ENCODE peak calls at places on chromosomes 3 and 15, in nine cellular contexts. U, A, V, Z, L, S, X, B and N are unnamed samples.

GRCh38 chr3:138625707-138626365 is 17.3 kb downstream of the FAIM start:
- DNase-seq in B (peak; percentile 32), L (no peak), U (no peak), V (no peak), S (no peak), A (peak; percentile 50), Z (peak; percentile 58), X (no peak), N (peak; percentile 95)

GRCh38 chr3:188331166-188331565 is 177.2 kb downstream of the LPP start:
- DNase-seq in U (no peak), B (no peak), V (no peak), X (no peak), Z (no peak), S (no peak), A (no peak), L (no peak), N (no peak)

GRCh38 chr3:182303169-182303568 is 490.1 kb upstream of the ATP11B start:
- DNase-seq in B (no peak), V (no peak), U (no peak), L (no peak), A (no peak), S (no peak), X (no peak), Z (no peak), N (no peak)

GRCh38 chr3:149576071-149576564 is 81.7 kb downstream of the WWTR1 start:
- DNase-seq in S (no peak), L (peak; percentile 62), X (no peak), B (peak; percentile 91), U (no peak), Z (peak; percentile 99), A (peak; percentile 91), V (no peak), N (peak; percentile 100)

GRCh38 chr3:39213613-39214012 is 21.2 kb upstream of the XIRP1 start:
- DNase-seq in V (no peak), Z (no peak), B (no peak), S (no peak), X (no peak), L (no peak), A (no peak), U (no peak), N (no peak)

GRCh38 chr3:39106281-39107055 is 959 bp downstream of the GORASP1 start:
- DNase-seq in L (peak; percentile 41), B (peak; percentile 8), Z (peak; percentile 45), A (no peak), V (no peak), S (no peak), U (peak; percentile 81), X (no peak), N (peak; percentile 47)

GRCh38 chr3:47912006-47912504 is 104.2 kb downstream of the MAP4 start:
- DNase-seq in Z (peak; percentile 55), V (no peak), B (no peak), L (no peak), X (no peak), S (no peak), A (no peak), U (peak; percentile 67), N (no peak)

GRCh38 chr15:57427367-57427821 is 51.1 kb downstream of the CGNL1 start:
- DNase-seq in S (no peak), L (peak; percentile 50), A (no peak), V (no peak), Z (peak; percentile 30), B (peak; percentile 39), U (no peak), X (no peak), N (peak; percentile 22)

GRCh38 chr3:149085828-149086231 is 503 bp downstream of the HLTF start:
- DNase-seq in U (no peak), B (no peak), V (no peak), Z (peak; percentile 42), A (no peak), S (peak; percentile 2), L (peak; percentile 55), X (no peak), N (peak; percentile 29)

GRCh38 chr3:105527949-105528348 is 161.2 kb downstream of the ALCAM start:
- DNase-seq in S (no peak), A (peak; percentile 65), V (no peak), X (no peak), L (no peak), U (no peak), Z (peak; percentile 77), B (peak; percentile 44), N (peak; percentile 91)

GRCh38 chr15:50685976-50686467 is 575 bp downstream of the TRPM7 start:
- DNase-seq in S (peak; percentile 44), Z (peak; percentile 39), U (peak; percentile 89), L (peak; percentile 65), V (peak; percentile 73), A (peak; percentile 49), X (peak; percentile 81), B (peak; percentile 36), N (peak; percentile 36)

GRCh38 chr15:69175536-69175935 is 15.1 kb downstream of the GLCE start:
- DNase-seq in B (no peak), V (no peak), A (no peak), L (no peak), S (no peak), X (no peak), Z (no peak), U (no peak), N (no peak)

GRCh38 chr15:58473720-58474119 is 41.9 kb downstream of the LIPC start:
- DNase-seq in V (no peak), B (peak; percentile 96), U (no peak), Z (peak; percentile 69), X (peak; percentile 9), L (no peak), S (no peak), A (peak; percentile 94), N (peak; percentile 94)

GRCh38 chr3:170425491-170426239 is 7.0 kb downstream of the CLDN11 start:
- DNase-seq in S (no peak), X (no peak), L (no peak), B (no peak), V (no peak), U (no peak), Z (no peak), A (no peak), N (no peak)